ENCODE peak calls at places on chromosome 20, in four cellular contexts. F is GM23248, N is HCT116, R is neural progenitor cell. L is an unnamed sample.

GRCh38 chr20:48259456-48259855 is 474.2 kb upstream of the SULF2 start:
- DNase-seq in N (no peak), R (no peak), F (no peak), L (peak; percentile 9)

GRCh38 chr20:45347936-45348809 is at the start of gene SDC4:
- DNase-seq in N (no peak), F (peak; percentile 88), R (peak; percentile 77), L (peak; percentile 69)

GRCh38 chr20:54624701-54625472 is 149.5 kb downstream of the DOK5 start:
- DNase-seq in F (no peak), R (peak; percentile 72), N (no peak), L (no peak)

GRCh38 chr20:44118185-44119034 is 68.6 kb downstream of the JPH2 start:
- DNase-seq in N (no peak), R (no peak), F (no peak), L (no peak)

GRCh38 chr20:20237093-20237959 is 130.6 kb upstream of the INSM1 start:
- DNase-seq in F (peak; percentile 69), N (peak; percentile 28), R (peak; percentile 75), L (peak; percentile 81)

GRCh38 chr20:63070771-63071540 is 64.2 kb upstream of the BHLHE23 start:
- DNase-seq in R (no peak), N (no peak), F (no peak), L (no peak)

GRCh38 chr20:10131612-10132345 is 86.9 kb upstream of the SNAP25 start:
- DNase-seq in F (peak; percentile 69), N (no peak), R (peak; percentile 20), L (peak; percentile 66)

GRCh38 chr20:35277127-35277526 is 795 bp downstream of the MMP24OS start:
- DNase-seq in N (no peak), F (no peak), R (no peak), L (no peak)

GRCh38 chr20:56839791-56840190 is 210.7 kb downstream of the TFAP2C start:
- DNase-seq in R (no peak), N (no peak), F (peak; percentile 80), L (no peak)

GRCh38 chr20:46272389-46273047 is 35.8 kb downstream of the CDH22 start:
- DNase-seq in F (no peak), N (no peak), R (no peak), L (no peak)

GRCh38 chr20:57364451-57364850 is 13.4 kb downstream of the RAE1 start:
- DNase-seq in N (no peak), R (no peak), F (no peak), L (no peak)

GRCh38 chr20:3239026-3239866 is at the start of gene SLC4A11:
- DNase-seq in R (peak; percentile 76), F (peak; percentile 79), N (peak; percentile 54), L (peak; percentile 94)

GRCh38 chr20:32436968-32437367 is 78.8 kb downstream of the ASXL1 start:
- DNase-seq in F (no peak), N (no peak), R (no peak), L (no peak)

GRCh38 chr20:13220194-13220856 is 749 bp upstream of the ISM1 start:
- DNase-seq in N (no peak), F (peak; percentile 54), R (peak; percentile 76), L (peak; percentile 87)

GRCh38 chr20:52978851-52979250 is 6.7 kb downstream of the TSHZ2 start:
- DNase-seq in N (no peak), F (peak; percentile 57), R (no peak), L (no peak)

GRCh38 chr20:30611239-30611984 is 646.1 kb upstream of the DEFB115 start:
- DNase-seq in R (no peak), F (no peak), N (no peak), L (no peak)

GRCh38 chr20:61886721-61887658 is 178.7 kb downstream of the TAF4 start:
- DNase-seq in R (peak; percentile 66), F (peak; percentile 53), N (peak; percentile 23), L (peak; percentile 65)

GRCh38 chr20:45993197-45993951 is 15.3 kb upstream of the MMP9 start:
- DNase-seq in N (peak; percentile 57), R (no peak), F (peak; percentile 74), L (peak; percentile 28)

GRCh38 chr20:63895886-63896135 is 885 bp downstream of the DNAJC5 start:
- DNase-seq in R (peak; percentile 33), N (no peak), F (peak; percentile 65), L (no peak)

GRCh38 chr20:43448748-43449535 is 8.8 kb upstream of the SRSF6 start:
- DNase-seq in F (peak; percentile 60), R (peak; percentile 67), N (peak; percentile 36), L (peak; percentile 76)

GRCh38 chr20:6051505-6051904 is 2.4 kb downstream of the LRRN4 start:
- DNase-seq in N (no peak), R (no peak), F (peak; percentile 87), L (peak; percentile 38)

GRCh38 chr20:4297141-4297826 is 281.9 kb upstream of the RNF24 start:
- DNase-seq in N (no peak), F (peak; percentile 94), R (no peak), L (peak; percentile 21)

GRCh38 chr20:44924526-44924925 is 14.7 kb downstream of the PABPC1L start:
- DNase-seq in R (no peak), F (no peak), N (no peak), L (no peak)

GRCh38 chr20:46117704-46118467 is at the start of gene CD40:
- DNase-seq in R (peak; percentile 97), F (peak; percentile 82), N (peak; percentile 68), L (peak; percentile 96)

GRCh38 chr20:38165089-38165965 is at the start of gene TGM2:
- DNase-seq in R (peak; percentile 85), N (no peak), F (peak; percentile 78), L (peak; percentile 78)

GRCh38 chr20:44496976-44497375 is 21.3 kb downstream of the TTPAL start:
- DNase-seq in R (peak; percentile 37), N (peak; percentile 39), F (peak; percentile 95), L (no peak)

GRCh38 chr20:38523697-38524096 is 51.1 kb downstream of the RALGAPB start:
- DNase-seq in F (peak; percentile 81), N (no peak), R (no peak), L (no peak)

GRCh38 chr20:34014878-34015277 is 21.2 kb downstream of the RALY start:
- DNase-seq in F (no peak), R (no peak), N (no peak), L (no peak)

GRCh38 chr20:63232235-63233060 is 3.3 kb upstream of the BIRC7 start:
- DNase-seq in N (peak; percentile 72), F (peak; percentile 86), R (no peak), L (no peak)

DNA sequence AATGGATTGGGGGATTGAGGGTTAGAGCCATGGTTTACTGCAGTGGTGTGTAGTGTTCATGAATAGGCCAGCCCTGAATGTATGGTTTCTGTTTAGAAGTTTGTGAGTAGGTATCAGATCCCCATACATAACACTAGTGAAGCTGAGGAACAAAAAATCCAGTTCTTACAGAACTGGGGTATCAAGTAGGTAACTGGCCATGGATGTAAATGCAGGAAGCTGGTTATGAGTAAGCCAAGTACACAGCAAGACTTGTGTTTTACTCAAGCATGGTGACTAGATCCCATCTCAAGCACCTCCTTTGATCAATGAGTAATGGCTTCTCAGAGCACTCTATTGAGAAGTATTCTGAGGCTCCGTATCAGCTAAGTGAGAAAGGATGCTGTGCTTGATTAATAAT is 613.7 kb upstream of the FLRT3 start:
- DNase-seq in R (no peak), N (no peak), F (peak; percentile 44), L (no peak)
- TF ChIP-seq EZH2phosphoT487 in R (no peak), N (no peak), F (no peak), L (no peak)

GRCh38 chr20:1526310-1526709 is 31.2 kb downstream of the SIRPD start:
- DNase-seq in F (no peak), R (no peak), N (no peak), L (no peak)

GRCh38 chr20:1527923-1528322 is 29.6 kb downstream of the SIRPD start:
- DNase-seq in F (no peak), R (no peak), N (no peak), L (no peak)

GRCh38 chr20:1526896-1527295 is 30.6 kb downstream of the SIRPD start:
- DNase-seq in R (no peak), N (no peak), F (peak; percentile 30), L (no peak)

GRCh38 chr20:1528811-1529210 is 28.7 kb downstream of the SIRPD start:
- DNase-seq in R (no peak), F (peak; percentile 48), N (no peak), L (no peak)

GRCh38 chr20:1524004-1524403 is 32.8 kb upstream of the SIRPB2 start:
- DNase-seq in R (no peak), F (no peak), N (no peak), L (no peak)
- TF ChIP-seq EZH2phosphoT487 in R (no peak), F (no peak), N (no peak), L (no peak)

DNA sequence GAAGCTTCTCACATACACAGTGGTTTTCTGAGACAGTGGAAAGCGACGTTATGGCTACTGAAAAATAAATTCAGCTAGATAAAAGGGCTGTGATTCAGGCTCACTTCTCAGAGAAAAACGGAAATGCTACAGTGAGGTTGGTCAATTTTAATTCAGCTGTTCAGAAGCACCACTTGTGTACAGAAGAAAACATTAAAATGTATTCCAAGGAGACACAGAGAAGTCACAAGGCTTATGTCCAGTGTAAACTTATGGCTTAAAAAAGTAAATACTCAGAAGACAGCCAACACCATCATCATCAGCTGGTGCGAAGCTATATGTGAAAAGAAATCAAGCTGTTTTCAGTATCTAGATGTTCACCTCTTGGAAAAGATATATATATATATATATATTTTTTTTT is 68.6 kb downstream of the ABHD12 start:
- DNase-seq in F (no peak), R (no peak), N (no peak), L (no peak)
- TF ChIP-seq EZH2phosphoT487 in F (no peak), R (no peak), N (no peak), L (no peak)

GRCh38 chr20:50709574-50709973 is 18.2 kb upstream of the RIPOR3 start:
- DNase-seq in N (no peak), R (no peak), F (no peak), L (no peak)

GRCh38 chr20:50712771-50713676 is 18.4 kb upstream of the PARD6B start:
- DNase-seq in F (no peak), N (no peak), R (no peak), L (no peak)

GRCh38 chr20:50711113-50711825 is 19.9 kb upstream of the RIPOR3 start:
- DNase-seq in F (no peak), N (no peak), R (no peak), L (no peak)

GRCh38 chr20:50708845-50709555 is 17.7 kb upstream of the RIPOR3 start:
- DNase-seq in R (no peak), N (no peak), F (no peak), L (no peak)

DNA sequence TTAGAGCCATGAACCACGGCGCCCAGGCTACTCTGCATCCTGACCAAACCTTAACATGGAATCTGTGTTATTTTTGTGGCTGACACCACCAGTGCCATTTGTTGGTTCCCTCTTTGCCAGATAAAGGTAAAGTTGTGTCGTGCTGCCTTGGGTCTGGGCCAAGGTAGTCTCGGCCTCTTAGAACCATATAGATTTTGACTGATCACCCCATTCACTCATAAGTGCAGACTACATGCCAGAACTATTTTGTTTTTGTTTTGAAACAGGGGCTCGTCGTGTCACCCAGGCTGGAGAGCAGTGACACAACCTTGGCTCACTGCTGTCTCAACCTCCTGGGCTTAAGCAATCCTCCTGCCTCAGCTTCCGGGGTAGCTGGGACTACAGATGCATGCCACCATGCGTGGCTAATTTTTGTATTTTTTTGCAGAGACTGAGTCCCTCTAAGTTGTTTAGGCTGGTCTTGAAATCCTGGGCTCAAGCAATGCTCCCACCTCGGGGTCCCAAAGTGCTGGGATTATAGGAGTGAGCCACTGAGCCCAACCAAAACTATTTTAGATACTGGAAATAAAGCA is 19.2 kb upstream of the RIPOR3 start:
- DNase-seq in R (no peak), N (no peak), F (peak; percentile 85), L (no peak)
- TF ChIP-seq EZH2phosphoT487 in R (no peak), N (no peak), F (no peak), L (no peak)

GRCh38 chr20:14724036-14724435 is 386.6 kb upstream of the FLRT3 start:
- DNase-seq in R (no peak), F (no peak), N (no peak), L (no peak)
- TF ChIP-seq EZH2phosphoT487 in R (no peak), F (no peak), N (no peak), L (no peak)